ENCODE peak calls at places on chromosomes 5 and 9, in seven cellular contexts. S, Y, E, P, W, V and B are unnamed samples.

GRCh38 chr5:73131711-73132428 is 11.5 kb downstream of the TMEM171 start:
- DNase-seq in S (no peak), Y (no peak), E (no peak), P (no peak), W (no peak), V (no peak), B (no peak)

GRCh38 chr5:56494300-56494704 is 261.2 kb upstream of the ANKRD55 start:
- DNase-seq in S (no peak), Y (no peak), E (no peak), P (no peak), W (no peak), V (peak; percentile 65), B (no peak)

GRCh38 chr5:40775846-40776657 is 20.3 kb upstream of the TTC33 start:
- DNase-seq in S (no peak), Y (no peak), E (no peak), P (no peak), W (no peak), V (no peak), B (no peak)

GRCh38 chr5:118775790-118776499 is 212.4 kb downstream of the DTWD2 start:
- DNase-seq in S (no peak), Y (no peak), E (no peak), P (no peak), W (no peak), V (no peak), B (no peak)

GRCh38 chr9:125810161-125810560 is 63.0 kb downstream of the PBX3 start:
- DNase-seq in S (no peak), Y (no peak), E (no peak), P (no peak), W (no peak), V (no peak), B (no peak)

GRCh38 chr9:4665357-4665756 is 923 bp downstream of the SPATA6L start:
- DNase-seq in S (no peak), Y (no peak), E (peak; percentile 91), P (no peak), W (no peak), V (peak; percentile 45), B (no peak)

GRCh38 chr5:79229357-79230174 is 6.4 kb upstream of the JMY start:
- DNase-seq in S (no peak), Y (no peak), E (peak; percentile 87), P (no peak), W (peak; percentile 72), V (peak; percentile 81), B (no peak)

GRCh38 chr5:32029291-32029690 is 144.8 kb downstream of the GOLPH3 start:
- DNase-seq in S (no peak), Y (no peak), E (peak; percentile 75), P (no peak), W (no peak), V (peak; percentile 18), B (no peak)

GRCh38 chr5:173108914-173109313 is 35.4 kb upstream of the BNIP1 start:
- DNase-seq in S (no peak), Y (no peak), E (peak; percentile 5), P (no peak), W (no peak), V (no peak), B (no peak)

GRCh38 chr9:70563437-70564204 is 149.2 kb upstream of the KLF9 start:
- DNase-seq in S (no peak), Y (peak; percentile 86), E (peak; percentile 25), P (peak; percentile 91), W (peak; percentile 69), V (peak; percentile 76), B (no peak)

GRCh38 chr5:119452373-119453044 is at the start of gene HSD17B4:
- DNase-seq in S (peak; percentile 78), Y (peak; percentile 87), E (peak; percentile 85), P (peak; percentile 92), W (peak; percentile 86), V (peak; percentile 86), B (peak; percentile 48)

GRCh38 chr5:90940227-90940995 is 381.8 kb downstream of the ADGRV1 start:
- DNase-seq in S (no peak), Y (peak; percentile 70), E (peak; percentile 63), P (peak; percentile 26), W (peak; percentile 7), V (peak; percentile 60), B (no peak)

GRCh38 chr5:30981576-30981975 is 211.9 kb upstream of the CDH6 start:
- DNase-seq in S (no peak), Y (no peak), E (no peak), P (peak; percentile 27), W (no peak), V (peak; percentile 65), B (no peak)

GRCh38 chr5:93079046-93079445 is 502.0 kb downstream of the NR2F1-AS1 start:
- DNase-seq in S (no peak), Y (no peak), E (no peak), P (no peak), W (no peak), V (no peak), B (no peak)
- H3K4me3 ChIP-seq in S (no peak overlapping the region), Y (no peak overlapping the region), E (no peak overlapping the region), P (no peak overlapping the region), W (no peak overlapping the region), V (no peak overlapping the region), B (no peak overlapping the region)

DNA sequence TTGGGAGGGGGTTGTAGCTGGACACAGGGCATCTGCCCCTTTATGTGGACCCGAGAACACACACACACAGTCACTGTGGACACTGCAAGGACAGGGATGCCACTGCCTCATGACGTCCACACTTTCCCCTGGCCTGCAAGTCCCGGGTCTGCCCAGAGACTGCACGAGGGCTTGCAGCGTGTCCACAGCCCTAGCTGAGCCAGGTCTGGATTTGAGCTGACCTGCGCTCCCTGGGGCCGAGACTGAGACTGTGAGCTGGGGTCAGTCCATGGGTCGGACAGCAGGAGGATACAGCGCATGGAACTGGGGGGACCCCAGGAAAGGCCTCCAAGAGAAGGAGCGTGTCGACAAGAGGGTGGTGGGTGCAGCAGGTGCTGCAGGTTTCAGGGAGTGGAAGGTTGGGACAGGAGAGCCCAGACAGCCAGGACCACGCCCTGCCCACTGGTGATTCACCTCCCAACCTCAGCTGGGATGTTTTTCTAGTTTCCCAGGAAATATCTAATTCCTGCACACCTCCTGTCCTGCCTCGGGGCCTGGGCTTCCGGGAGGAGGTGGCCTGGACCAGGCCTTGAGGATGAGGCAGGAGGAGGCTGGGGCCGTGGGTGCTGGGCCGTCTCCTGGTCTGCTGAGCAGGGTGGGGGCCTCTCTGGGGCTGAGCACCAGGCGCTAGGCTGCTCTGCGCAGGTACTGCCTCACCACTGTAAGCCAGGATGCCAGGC is 805 bp upstream of the RNF224 start:
- DNase-seq in S (no peak), Y (no peak), E (peak; percentile 76), P (no peak), W (no peak), V (no peak), B (no peak)
- H3K4me3 ChIP-seq in S (no peak overlapping the region), Y (no peak overlapping the region), E (no peak overlapping the region), P (no peak overlapping the region), W (no peak overlapping the region), V (no peak overlapping the region), B (no peak overlapping the region)

GRCh38 chr9:94862242-94862610 is 135.7 kb downstream of the AOPEP start:
- DNase-seq in S (no peak), Y (no peak), E (no peak), P (no peak), W (no peak), V (no peak), B (no peak)

GRCh38 chr9:94860678-94861588 is 134.4 kb downstream of the AOPEP start:
- DNase-seq in S (no peak), Y (peak; percentile 86), E (no peak), P (peak; percentile 96), W (peak; percentile 84), V (peak; percentile 89), B (no peak)

GRCh38 chr9:94861589-94862241 is 135.2 kb downstream of the AOPEP start:
- DNase-seq in S (no peak), Y (no peak), E (peak; percentile 71), P (no peak), W (no peak), V (peak; percentile 85), B (no peak)

GRCh38 chr9:94859226-94859625 is 132.7 kb downstream of the AOPEP start:
- DNase-seq in S (no peak), Y (no peak), E (no peak), P (no peak), W (no peak), V (no peak), B (no peak)

GRCh38 chr9:94859891-94860290 is 133.4 kb downstream of the AOPEP start:
- DNase-seq in S (no peak), Y (no peak), E (no peak), P (no peak), W (no peak), V (no peak), B (no peak)
- H3K4me3 ChIP-seq in S (no peak overlapping the region), Y (no peak overlapping the region), E (no peak overlapping the region), P (no peak overlapping the region), W (no peak overlapping the region), V (no peak overlapping the region), B (no peak overlapping the region)

GRCh38 chr9:27272103-27272502 is 24.8 kb downstream of the EQTN start:
- DNase-seq in S (no peak), Y (no peak), E (no peak), P (no peak), W (no peak), V (no peak), B (no peak)
- H3K4me3 ChIP-seq in S (no peak overlapping the region), Y (no peak overlapping the region), E (no peak overlapping the region), P (no peak overlapping the region), W (no peak overlapping the region), V (no peak overlapping the region), B (no peak overlapping the region)

GRCh38 chr5:171397190-171397589 is 9.5 kb downstream of the NPM1 start:
- DNase-seq in S (no peak), Y (no peak), E (no peak), P (no peak), W (no peak), V (no peak), B (no peak)

GRCh38 chr5:171391996-171392577 is 4.4 kb downstream of the NPM1 start:
- DNase-seq in S (no peak), Y (no peak), E (no peak), P (no peak), W (no peak), V (no peak), B (no peak)

GRCh38 chr5:171397599-171397998 is 9.9 kb downstream of the NPM1 start:
- DNase-seq in S (no peak), Y (no peak), E (no peak), P (no peak), W (no peak), V (no peak), B (no peak)

GRCh38 chr5:171392585-171393159 is 5.0 kb downstream of the NPM1 start:
- DNase-seq in S (no peak), Y (no peak), E (no peak), P (no peak), W (no peak), V (no peak), B (no peak)

DNA sequence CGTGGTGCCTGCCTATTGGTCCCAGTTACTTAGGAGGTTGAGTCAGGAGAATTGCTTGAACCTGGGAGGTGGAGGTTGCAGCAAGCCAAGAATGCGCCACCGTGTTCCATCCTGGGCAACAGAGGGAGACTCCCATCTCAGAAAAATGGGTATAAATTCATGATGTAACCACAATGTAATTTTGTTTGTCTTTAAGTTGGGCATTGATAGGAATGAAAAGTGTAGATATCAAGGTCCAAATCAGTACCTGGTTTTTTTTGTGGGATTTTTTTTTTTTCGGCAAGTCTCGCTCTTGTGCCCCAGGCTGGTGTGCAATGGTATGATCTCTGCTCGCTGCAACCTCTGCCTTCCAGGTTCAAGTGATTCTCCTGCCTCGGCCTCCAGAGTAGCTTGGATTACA is 7.4 kb downstream of the NPM1 start:
- DNase-seq in S (no peak), Y (no peak), E (no peak), P (no peak), W (no peak), V (no peak), B (no peak)
- H3K4me3 ChIP-seq in S (no peak overlapping the region), Y (no peak overlapping the region), E (no peak overlapping the region), P (no peak overlapping the region), W (no peak overlapping the region), V (no peak overlapping the region), B (no peak overlapping the region)

GRCh38 chr5:36929438-36929837 is 52.9 kb downstream of the NIPBL start:
- DNase-seq in S (no peak), Y (no peak), E (no peak), P (no peak), W (no peak), V (no peak), B (no peak)
- H3K4me3 ChIP-seq in S (no peak overlapping the region), Y (no peak overlapping the region), E (no peak overlapping the region), P (no peak overlapping the region), W (no peak overlapping the region), V (no peak overlapping the region), B (no peak overlapping the region)